ENCODE peak calls at places on chromosome 9, in five cellular contexts. P is body of pancreas, U is adrenal gland, M is GM12891, I is right lobe of liver. T is an unnamed sample.

GRCh38 chr9:93262537-93263310 is 78.8 kb downstream of the WNK2 start:
- DNase-seq in M (peak; percentile 8), I (peak; percentile 39), U (no peak), P (peak; percentile 24), T (no peak)

GRCh38 chr9:3080951-3081350 is 237.1 kb upstream of the PUM3 start:
- DNase-seq in I (no peak), U (no peak), M (no peak), P (no peak), T (peak; percentile 2)

GRCh38 chr9:129988607-129989361 is 54.2 kb downstream of the FNBP1 start:
- DNase-seq in P (no peak), I (no peak), U (no peak), M (no peak), T (no peak)

GRCh38 chr9:74281674-74282073 is 215.5 kb upstream of the RORB start:
- DNase-seq in M (no peak), I (no peak), P (no peak), U (no peak), T (no peak)

GRCh38 chr9:124216474-124217176 is 41.1 kb upstream of the NEK6 start:
- DNase-seq in U (no peak), I (peak; percentile 60), P (no peak), M (no peak), T (no peak)

GRCh38 chr9:893843-894420 is 52.4 kb downstream of the DMRT1 start:
- DNase-seq in U (peak; percentile 72), M (peak; percentile 62), P (peak; percentile 75), I (peak; percentile 58), T (peak; percentile 48)

GRCh38 chr9:38622083-38622674 is 1.8 kb upstream of the ANKRD18A start:
- DNase-seq in U (peak; percentile 22), P (peak; percentile 56), M (no peak), I (peak; percentile 46), T (no peak)

GRCh38 chr9:38006163-38006562 is 62.9 kb downstream of the SHB start:
- DNase-seq in U (no peak), P (no peak), M (no peak), I (no peak), T (no peak)

GRCh38 chr9:125889122-125889523 is 141.9 kb downstream of the PBX3 start:
- DNase-seq in U (peak; percentile 39), M (no peak), P (no peak), I (peak; percentile 38), T (no peak)

GRCh38 chr9:134167530-134167931 is 3.2 kb upstream of the RNU6ATAC start:
- DNase-seq in P (no peak), I (no peak), U (no peak), M (no peak), T (peak; percentile 75)

GRCh38 chr9:14992516-14992915 is 82.3 kb upstream of the FREM1 start:
- DNase-seq in U (no peak), I (no peak), P (no peak), M (no peak), T (no peak)

GRCh38 chr9:86529496-86530275 is 175.5 kb upstream of the TUT7 start:
- DNase-seq in U (no peak), M (no peak), P (no peak), I (no peak), T (no peak)

GRCh38 chr9:79883073-79883645 is 311.4 kb downstream of the TLE4 start:
- DNase-seq in I (no peak), P (no peak), U (no peak), M (no peak), T (no peak)

GRCh38 chr9:61667559-61668121 is 477.8 kb downstream of the SPATA31A7 start:
- DNase-seq in P (no peak), M (no peak), U (no peak), I (peak; percentile 35), T (no peak)

GRCh38 chr9:112325127-112325526 is 8.3 kb downstream of the PTBP3 start:
- DNase-seq in M (no peak), U (no peak), I (no peak), P (no peak), T (no peak)

GRCh38 chr9:131738293-131738692 is 1.6 kb downstream of the RAPGEF1 start:
- DNase-seq in M (no peak), P (no peak), U (no peak), I (no peak), T (no peak)
- TF ChIP-seq POLR2A in M (no peak), P (no peak), U (no peak), I (no peak), T (no peak)

DNA sequence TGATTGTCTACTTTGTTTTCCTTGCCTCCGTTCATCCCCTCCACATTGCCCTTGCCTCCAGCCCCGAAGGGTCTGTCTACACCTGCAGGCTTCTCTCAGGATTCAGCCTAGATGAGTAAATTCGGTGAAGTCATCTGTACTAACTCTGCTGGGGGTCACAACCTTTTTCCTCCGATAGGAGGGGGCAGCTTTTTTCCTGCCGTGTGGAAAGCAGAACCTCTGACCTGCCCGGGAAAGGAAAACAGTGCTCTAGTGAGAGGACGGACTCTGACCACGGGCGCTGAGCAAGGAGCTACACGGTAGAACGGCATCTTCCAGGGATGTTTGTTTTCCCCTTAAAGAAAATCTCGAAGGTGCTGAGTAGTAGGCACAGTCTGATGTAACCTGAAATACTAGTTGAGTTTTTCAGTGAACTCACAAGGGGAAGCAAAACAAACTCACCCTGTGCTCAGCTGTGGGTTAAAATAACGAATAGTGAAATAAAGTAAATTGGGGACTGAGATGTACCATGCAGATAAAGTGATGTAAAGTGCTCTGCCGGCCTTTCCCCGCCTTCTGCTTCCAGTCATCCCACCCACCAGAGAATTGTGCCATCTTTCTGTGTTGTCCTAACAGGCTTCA is 281.8 kb downstream of the AOPEP start:
- DNase-seq in P (no peak), M (no peak), U (no peak), I (no peak), T (no peak)
- TF ChIP-seq POLR2A in P (no peak), M (no peak), U (no peak), I (peak; percentile 45), T (no peak)

GRCh38 chr9:76445976-76446375 is 13.0 kb upstream of the GCNT1 start:
- DNase-seq in I (no peak), P (no peak), M (no peak), U (no peak), T (no peak)
- TF ChIP-seq POLR2A in I (no peak), P (no peak), M (no peak), U (no peak), T (no peak)

GRCh38 chr9:131528186-131528585 is 2.9 kb downstream of the UCK1 start:
- DNase-seq in P (no peak), M (no peak), I (no peak), U (no peak), T (no peak)

GRCh38 chr9:131529597-131530545 is 1.2 kb downstream of the UCK1 start:
- DNase-seq in I (peak; percentile 87), U (no peak), P (no peak), M (no peak), T (no peak)

GRCh38 chr9:131528886-131529505 is 2.1 kb downstream of the UCK1 start:
- DNase-seq in I (peak; percentile 49), U (no peak), P (no peak), M (no peak), T (no peak)

GRCh38 chr9:131530546-131530929 is 525 bp downstream of the UCK1 start:
- DNase-seq in U (peak; percentile 70), I (peak; percentile 69), P (peak; percentile 41), M (peak; percentile 64), T (no peak)

GRCh38 chr9:131530930-131531832 is at the start of gene UCK1:
- DNase-seq in I (peak; percentile 81), U (peak; percentile 83), P (peak; percentile 83), M (peak; percentile 100), T (peak; percentile 62)
- TF ChIP-seq POLR2A in I (peak; percentile 79), U (peak; percentile 62), P (peak; percentile 69), M (no peak), T (no peak)

GRCh38 chr9:20634895-20635294 is 12.6 kb upstream of the MLLT3 start:
- DNase-seq in I (no peak), P (no peak), M (no peak), U (no peak), T (no peak)

GRCh38 chr9:20636883-20637440 is 14.7 kb upstream of the MLLT3 start:
- DNase-seq in I (no peak), M (no peak), P (no peak), U (no peak), T (no peak)

GRCh38 chr9:20642045-20642444 is 19.7 kb upstream of the MLLT3 start:
- DNase-seq in M (no peak), U (no peak), P (no peak), I (no peak), T (no peak)

DNA sequence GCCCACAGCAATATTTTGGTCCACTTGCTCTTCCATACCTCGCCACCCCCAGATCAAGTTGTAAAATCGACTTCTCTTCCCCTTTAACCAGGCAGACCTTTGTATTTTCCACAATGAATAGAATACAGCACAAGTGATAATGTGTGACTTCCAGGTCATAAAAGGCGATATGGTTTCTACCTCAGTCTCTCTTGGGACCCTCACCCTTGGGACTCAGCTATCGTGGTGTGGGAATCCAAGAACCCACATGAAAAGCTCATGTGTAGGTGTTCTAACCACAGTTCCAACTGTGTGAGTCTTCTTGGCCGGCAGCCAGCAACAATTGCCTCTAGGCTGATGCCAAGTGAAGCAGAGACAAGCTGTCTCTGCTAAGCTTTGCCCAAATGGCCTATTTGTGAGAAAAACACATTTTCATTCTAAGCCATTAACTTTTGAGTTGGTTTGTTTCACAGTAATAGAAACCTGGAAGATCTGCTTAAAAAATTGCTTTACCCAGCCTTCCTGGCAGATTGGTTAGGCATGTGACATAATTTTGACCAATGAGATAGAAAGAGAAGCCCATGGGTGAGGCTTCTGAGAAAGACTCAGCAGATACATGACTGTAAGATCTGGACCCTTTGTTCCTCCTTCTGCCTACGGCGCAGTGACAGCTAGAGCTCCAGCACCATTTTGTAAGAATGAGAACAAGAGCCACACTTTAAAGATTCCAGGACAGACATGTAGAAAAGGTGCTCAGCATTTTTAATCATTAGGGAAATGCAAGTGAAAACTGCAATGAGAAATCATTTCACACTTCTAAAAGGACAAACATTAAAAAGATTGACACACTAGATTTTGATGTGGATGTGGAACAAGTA is 18.3 kb upstream of the MLLT3 start:
- DNase-seq in U (peak; percentile 81), I (peak; percentile 50), M (no peak), P (peak; percentile 66), T (no peak)
- TF ChIP-seq POLR2A in U (no peak), I (no peak), M (no peak), P (no peak), T (no peak)

GRCh38 chr9:90874194-90874593 is 72.6 kb downstream of the SYK start:
- DNase-seq in I (no peak), M (no peak), P (no peak), U (no peak), T (no peak)
- TF ChIP-seq POLR2A in I (no peak), M (no peak), P (no peak), U (no peak), T (no peak)

GRCh38 chr9:121286688-121286972 is 18.7 kb downstream of the GSN start:
- DNase-seq in P (no peak), U (no peak), I (no peak), M (no peak), T (no peak)

GRCh38 chr9:121286973-121287721 is 19.2 kb downstream of the GSN start:
- DNase-seq in U (peak; percentile 89), P (peak; percentile 86), I (no peak), M (no peak), T (peak; percentile 99)

GRCh38 chr9:121283856-121284732 is 16.1 kb downstream of the GSN start:
- DNase-seq in I (no peak), M (no peak), U (no peak), P (no peak), T (no peak)

GRCh38 chr9:121284733-121285451 is 16.9 kb downstream of the GSN start:
- DNase-seq in P (no peak), I (peak; percentile 29), M (no peak), U (no peak), T (no peak)

GRCh38 chr9:121285835-121286687 is 18.1 kb downstream of the GSN start:
- DNase-seq in M (no peak), I (no peak), U (peak; percentile 76), P (peak; percentile 58), T (peak; percentile 69)
- TF ChIP-seq POLR2A in M (no peak), I (peak; percentile 15), U (peak; percentile 53), P (peak; percentile 50), T (peak; percentile 4)

GRCh38 chr9:91422832-91423711 is 560 bp downstream of the NFIL3 start:
- DNase-seq in I (peak; percentile 82), P (peak; percentile 77), U (peak; percentile 87), M (peak; percentile 46), T (peak; percentile 88)
- TF ChIP-seq POLR2A in I (peak; percentile 83), P (peak; percentile 86), U (peak; percentile 56), M (no peak), T (no peak)